ENCODE peak calls at places on chromosomes 2 and 18, in ten cellular contexts. W, J, N, L, C, M, Z, K, F and H are unnamed samples.

GRCh38 chr2:28580078-28580477 is 84.2 kb downstream of the PLB1 start:
- DNase-seq in N (no peak), M (no peak), W (no peak), C (no peak), L (no peak), Z (no peak), J (no peak), K (no peak), F (no peak), H (no peak)

GRCh38 chr2:102008490-102008889 is 16.7 kb downstream of the IL1R2 start:
- DNase-seq in M (no peak), W (no peak), C (no peak), F (no peak), N (no peak), L (no peak), K (no peak), J (no peak), Z (no peak), H (no peak)

GRCh38 chr2:211751853-211752252 is 786.7 kb downstream of the ERBB4 start:
- DNase-seq in C (no peak), L (no peak), Z (no peak), W (peak; percentile 48), K (no peak), F (no peak), J (no peak), M (no peak), N (no peak), H (no peak)

GRCh38 chr2:233449071-233449901 is 95.0 kb downstream of the DGKD start:
- DNase-seq in M (no peak), W (peak; percentile 50), Z (peak; percentile 81), L (peak; percentile 57), J (peak; percentile 67), F (no peak), K (peak; percentile 79), C (no peak), N (peak; percentile 42), H (no peak)

GRCh38 chr2:65539633-65540032 is 107.2 kb upstream of the SPRED2 start:
- DNase-seq in C (no peak), L (no peak), N (no peak), F (no peak), M (no peak), Z (no peak), K (no peak), W (no peak), J (no peak), H (no peak)

GRCh38 chr2:156343940-156344301 is 11.4 kb upstream of the NR4A2 start:
- DNase-seq in J (no peak), K (no peak), N (no peak), L (no peak), M (no peak), C (no peak), F (no peak), W (no peak), Z (peak; percentile 22), H (no peak)

GRCh38 chr18:45440246-45440645 is 175.0 kb upstream of the SLC14A2 start:
- DNase-seq in W (no peak), C (peak; percentile 4), J (no peak), Z (no peak), M (no peak), K (no peak), F (no peak), N (no peak), L (no peak), H (no peak)

GRCh38 chr2:109435866-109436634 is 177.7 kb downstream of the SEPTIN10 start:
- DNase-seq in F (no peak), Z (peak; percentile 81), W (no peak), L (peak; percentile 60), N (peak; percentile 68), M (peak; percentile 40), J (peak; percentile 95), C (no peak), K (no peak), H (no peak)

GRCh38 chr2:165357758-165358157 is 111.7 kb upstream of the CSRNP3 start:
- DNase-seq in Z (peak; percentile 78), W (peak; percentile 53), M (no peak), N (no peak), J (no peak), K (no peak), C (peak; percentile 83), L (peak; percentile 81), F (no peak), H (peak; percentile 36)

GRCh38 chr2:189037518-189037917 is 63.3 kb downstream of the COL3A1 start:
- DNase-seq in C (peak; percentile 4), F (no peak), Z (peak; percentile 63), N (no peak), K (no peak), W (peak; percentile 48), L (peak; percentile 68), M (no peak), J (no peak), H (no peak)

GRCh38 chr2:212990697-212991096 is 160.7 kb downstream of the IKZF2 start:
- DNase-seq in J (no peak), N (no peak), L (no peak), F (no peak), W (no peak), K (no peak), Z (peak; percentile 52), C (no peak), M (no peak), H (no peak)

GRCh38 chr2:212991120-212991519 is 160.3 kb downstream of the IKZF2 start:
- DNase-seq in N (no peak), W (no peak), K (no peak), L (no peak), F (no peak), M (no peak), Z (no peak), J (no peak), C (no peak), H (no peak)

GRCh38 chr2:212984129-212984528 is 167.3 kb downstream of the IKZF2 start:
- DNase-seq in F (no peak), W (no peak), J (no peak), L (no peak), C (no peak), N (no peak), Z (no peak), K (no peak), M (no peak), H (no peak)

DNA sequence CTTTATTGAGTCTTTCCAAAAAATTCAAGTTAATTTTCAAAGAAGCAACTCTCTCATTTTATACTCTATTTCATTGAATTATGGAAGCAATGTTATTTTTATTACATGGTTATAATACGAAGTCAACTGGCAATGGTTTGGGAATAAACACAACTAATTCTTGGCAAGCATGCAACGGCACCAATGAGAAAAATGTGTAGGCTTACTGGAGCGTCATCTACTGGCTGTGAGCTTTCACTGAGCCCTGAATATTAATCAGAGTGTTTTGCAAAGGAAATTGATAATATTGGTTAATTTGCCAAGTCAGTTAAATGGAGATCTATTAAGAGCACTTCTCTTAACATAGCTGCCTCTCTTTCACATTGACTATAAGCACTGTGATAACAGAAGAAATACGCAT is 163.9 kb downstream of the IKZF2 start:
- DNase-seq in C (no peak), K (no peak), M (no peak), L (no peak), F (no peak), Z (no peak), N (no peak), W (no peak), J (no peak), H (no peak)
- TF ChIP-seq CTCF in C (peak; percentile 25), K (no peak), M (no peak), L (no peak), F (no peak), Z (no peak), N (no peak), W (no peak), J (no peak), H (no peak)

GRCh38 chr2:235493775-235494715 is at the start of gene AGAP1:
- DNase-seq in Z (peak; percentile 97), L (peak; percentile 90), C (peak; percentile 76), W (peak; percentile 83), K (peak; percentile 96), M (peak; percentile 79), F (peak; percentile 73), J (peak; percentile 95), N (peak; percentile 92), H (no peak)

GRCh38 chr2:235495373-235496238 is 1.8 kb downstream of the AGAP1 start:
- DNase-seq in N (no peak), K (peak; percentile 51), L (no peak), J (no peak), Z (no peak), F (no peak), C (peak; percentile 29), W (peak; percentile 16), M (no peak), H (no peak)

GRCh38 chr2:235494716-235495372 is 1.0 kb downstream of the AGAP1 start:
- DNase-seq in N (peak; percentile 54), Z (peak; percentile 79), M (peak; percentile 25), F (no peak), L (peak; percentile 33), C (peak; percentile 54), K (peak; percentile 70), J (peak; percentile 73), W (peak; percentile 60), H (no peak)

GRCh38 chr2:235493402-235493774 is 455 bp upstream of the AGAP1 start:
- DNase-seq in Z (no peak), C (no peak), J (no peak), W (peak; percentile 59), F (no peak), K (no peak), N (no peak), M (peak; percentile 32), L (peak; percentile 47), H (no peak)

DNA sequence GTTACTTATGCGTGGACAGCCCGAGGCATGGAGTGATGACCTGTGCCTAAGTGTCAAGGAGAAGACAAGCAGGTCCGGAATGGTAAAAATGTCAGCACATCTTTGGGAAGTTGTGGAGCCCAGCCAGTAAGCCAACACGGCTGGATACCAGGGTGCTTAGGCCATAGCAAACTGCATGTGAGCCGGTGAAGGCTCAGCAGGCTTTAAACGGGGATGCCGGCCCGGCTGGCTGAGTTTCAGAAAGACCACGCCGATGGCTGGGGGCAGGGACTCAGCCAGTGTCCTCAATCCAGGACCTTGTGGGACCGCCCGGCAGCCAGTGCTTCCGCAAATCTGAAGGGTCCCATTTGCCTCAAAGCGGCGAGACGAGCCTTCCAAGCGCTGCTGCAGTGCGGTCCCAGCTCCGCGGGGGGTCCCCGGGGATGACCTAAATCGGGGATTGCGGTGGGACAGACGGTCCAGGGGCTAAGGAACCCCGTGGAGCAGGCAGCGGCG is 946 bp upstream of the AGAP1 start:
- DNase-seq in L (peak; percentile 43), N (no peak), W (no peak), J (peak; percentile 61), Z (peak; percentile 36), K (peak; percentile 70), C (no peak), F (no peak), M (no peak), H (no peak)
- H3K4me3 ChIP-seq in L (peak overlapping the region; percentile 44), N (no peak overlapping the region), W (no peak overlapping the region), J (peak overlapping the region; percentile 83), Z (peak overlapping the region; percentile 43), K (peak overlapping the region; percentile 80), C (no peak overlapping the region), F (no peak overlapping the region), M (no peak overlapping the region), H (peak overlapping the region; percentile 73)

GRCh38 chr2:129903586-129904425 is 75.7 kb upstream of the RAB6C start:
- DNase-seq in M (no peak), J (no peak), C (no peak), N (no peak), F (no peak), Z (no peak), K (peak; percentile 57), W (no peak), L (no peak), H (no peak)
- TF ChIP-seq CTCF in M (no peak), J (no peak), C (no peak), N (no peak), F (no peak), Z (no peak), K (peak; percentile 47), W (no peak), L (no peak), H (no peak)

GRCh38 chr2:78778756-78779510 is 246.6 kb upstream of the REG3G start:
- DNase-seq in K (no peak), Z (no peak), F (no peak), N (no peak), C (no peak), L (no peak), W (no peak), J (no peak), M (no peak), H (no peak)
- H3K4me3 ChIP-seq in K (no peak overlapping the region), Z (no peak overlapping the region), F (no peak overlapping the region), N (no peak overlapping the region), C (no peak overlapping the region), L (no peak overlapping the region), W (no peak overlapping the region), J (no peak overlapping the region), M (no peak overlapping the region), H (no peak overlapping the region)